ENCODE peak calls at places on chromosomes 7 and 10, in eight cellular contexts. I is small intestine; X is Calu3; D is mesothelial cell of epicardium; N is stimulated activated CD4-positive, alpha-beta T cell treated with anti-CD3 and anti-CD28 coated beads, Interleukin-2, amount 100 ng/mL, for 4 hours; V is substantia nigra; T is dorsolateral prefrontal cortex; R is upper lobe of right lung. J is an unnamed sample.

GRCh38 chr10:10786334-10787090 is 231.2 kb upstream of the CELF2 start:
- DNase-seq in N (no peak), R (no peak), D (no peak), I (no peak), V (no peak), T (no peak), X (no peak), J (no peak)

GRCh38 chr10:16907720-16908119 is 90.5 kb upstream of the RSU1 start:
- DNase-seq in R (no peak), N (no peak), D (no peak), I (no peak), T (no peak), X (no peak), V (no peak), J (no peak)

GRCh38 chr10:124417846-124418725 is 637 bp downstream of the OAT start:
- DNase-seq in I (no peak), D (peak; percentile 65), V (peak; percentile 18), N (peak; percentile 9), T (peak; percentile 80), R (peak; percentile 84), X (peak; percentile 56), J (no peak)

GRCh38 chr7:24284699-24285506 is 913 bp downstream of the NPY start:
- DNase-seq in X (no peak), N (no peak), T (no peak), I (peak; percentile 10), D (no peak), V (no peak), R (no peak), J (no peak)

GRCh38 chr7:32513205-32513604 is 17.9 kb downstream of the AVL9 start:
- DNase-seq in T (no peak), X (no peak), R (no peak), V (no peak), I (no peak), N (no peak), D (no peak), J (no peak)

GRCh38 chr7:70569335-70569819 is 562.6 kb upstream of the GALNT17 start:
- DNase-seq in D (no peak), T (no peak), I (no peak), N (no peak), V (no peak), X (no peak), R (no peak), J (no peak)

GRCh38 chr10:43353495-43354324 is 17.7 kb upstream of the FXYD4 start:
- DNase-seq in N (no peak), V (no peak), T (no peak), R (no peak), I (no peak), D (no peak), X (no peak), J (no peak)

GRCh38 chr10:104416851-104417250 is 63.2 kb downstream of the CFAP58 start:
- DNase-seq in D (no peak), T (no peak), N (no peak), I (no peak), X (no peak), R (no peak), V (no peak), J (no peak)

GRCh38 chr10:62662471-62662870 is 142.0 kb upstream of the ADO start:
- DNase-seq in R (no peak), X (no peak), D (no peak), T (no peak), I (no peak), V (no peak), N (no peak), J (no peak)

GRCh38 chr10:132395704-132396494 is 1.1 kb upstream of the PWWP2B start:
- DNase-seq in I (peak; percentile 63), T (no peak), D (no peak), R (peak; percentile 91), N (no peak), X (no peak), V (no peak), J (no peak)

J was measured in GM19239.